ENCODE peak calls at places on chromosomes 7 and 10, in seven cellular contexts. A is T-helper 1 cell; Q is GM13977; R is adrenal gland; Y is ACHN; S is activated CD4-positive, alpha-beta memory T cell treated with anti-CD3 and anti-CD28 coated beads, Interleukin-2, amount 10 ng/mL, durations not matched to agents 7 days and 5 days; N is OCI-M1. E is an unnamed sample.

GRCh38 chr10:119494224-119495060 is 48.1 kb downstream of the RGS10 start:
- DNase-seq in Q (no peak), Y (no peak), R (no peak), A (no peak), S (no peak), N (peak; percentile 26), E (no peak)

GRCh38 chr7:150404785-150405583 is 25.9 kb downstream of the ZNF775 start:
- DNase-seq in Q (peak; percentile 93), R (peak; percentile 91), N (peak; percentile 94), S (peak; percentile 86), A (peak; percentile 57), Y (peak; percentile 91), E (peak; percentile 95)

GRCh38 chr10:62584216-62584615 is 210.0 kb downstream of the ZNF365 start:
- DNase-seq in R (no peak), N (peak; percentile 48), A (no peak), Y (peak; percentile 58), S (no peak), Q (no peak), E (no peak)

GRCh38 chr10:46094931-46095755 is 49.1 kb upstream of the MSMB start:
- DNase-seq in A (no peak), R (no peak), S (no peak), Q (no peak), Y (no peak), N (no peak), E (no peak)

GRCh38 chr10:74263996-74264395 is 113.0 kb downstream of the ADK start:
- DNase-seq in R (no peak), A (no peak), Q (no peak), Y (no peak), N (no peak), S (no peak), E (no peak)

GRCh38 chr7:122709930-122710646 is 7.4 kb upstream of the RNF148 start:
- DNase-seq in S (no peak), R (no peak), Q (no peak), Y (no peak), A (no peak), N (no peak), E (no peak)

GRCh38 chr10:13512564-13512963 is 16.2 kb downstream of the BEND7 start:
- DNase-seq in A (no peak), Y (no peak), Q (no peak), S (no peak), R (no peak), N (no peak), E (no peak)

GRCh38 chr7:66016131-66016461 is 34.1 kb upstream of the GUSB start:
- DNase-seq in N (no peak), A (no peak), R (no peak), S (no peak), Y (no peak), Q (no peak), E (no peak)

GRCh38 chr7:38189256-38189938 is 11.4 kb downstream of the STARD3NL start:
- DNase-seq in Y (no peak), S (no peak), A (no peak), N (no peak), R (no peak), Q (no peak), E (no peak)

GRCh38 chr10:8137726-8138125 is 83.2 kb downstream of the GATA3 start:
- DNase-seq in S (peak; percentile 56), A (no peak), N (peak; percentile 61), R (no peak), Q (no peak), Y (no peak), E (no peak)

GRCh38 chr10:125795111-125795510 is 19.5 kb upstream of the MMP21 start:
- DNase-seq in A (no peak), Q (no peak), S (no peak), R (no peak), N (no peak), Y (no peak), E (no peak)

GRCh38 chr10:63708421-63708820 is 187.2 kb downstream of the REEP3 start:
- DNase-seq in R (no peak), Q (no peak), Y (no peak), S (no peak), A (no peak), N (no peak), E (no peak)

GRCh38 chr10:106175760-106176377 is 988.6 kb downstream of the SORCS1 start:
- DNase-seq in Y (peak; percentile 39), A (no peak), R (no peak), N (peak; percentile 45), Q (peak; percentile 8), S (no peak), E (no peak)

GRCh38 chr10:44933117-44933450 is 21.9 kb downstream of the TMEM72 start:
- DNase-seq in Q (no peak), R (no peak), A (no peak), N (no peak), Y (no peak), S (no peak), E (no peak)

GRCh38 chr10:5595591-5596590 is 70.5 kb downstream of the ASB13 start:
- DNase-seq in S (no peak), R (no peak), N (peak; percentile 24), Q (no peak), A (no peak), Y (peak; percentile 16), E (no peak)

GRCh38 chr7:159096736-159097581 is 47.7 kb downstream of the VIPR2 start:
- DNase-seq in S (no peak), A (no peak), R (peak; percentile 10), Q (no peak), Y (no peak), N (no peak), E (no peak)

GRCh38 chr7:26309089-26309488 is 17.4 kb downstream of the SNX10 start:
- DNase-seq in R (no peak), S (no peak), Q (no peak), Y (no peak), N (no peak), A (no peak), E (no peak)

GRCh38 chr7:104848386-104848990 is 165.5 kb upstream of the KMT2E start:
- DNase-seq in N (peak; percentile 75), S (peak; percentile 45), A (no peak), Q (peak; percentile 33), R (peak; percentile 37), Y (peak; percentile 70), E (peak; percentile 40)

GRCh38 chr10:50063100-50063499 is 4.7 kb upstream of the WASHC2A start:
- DNase-seq in S (no peak), A (no peak), R (no peak), N (no peak), Q (peak; percentile 9), Y (no peak), E (no peak)

GRCh38 chr10:49162063-49162462 is 26.1 kb downstream of the TMEM273 start:
- DNase-seq in N (no peak), S (no peak), R (no peak), A (no peak), Q (no peak), Y (no peak), E (no peak)

GRCh38 chr10:36195364-36195763 is 553.3 kb upstream of the FZD8 start:
- DNase-seq in S (no peak), N (no peak), A (no peak), Y (no peak), R (no peak), Q (no peak), E (no peak)

GRCh38 chr7:133290676-133291332 is 37.9 kb downstream of the EXOC4 start:
- DNase-seq in N (no peak), A (no peak), Y (no peak), R (no peak), S (peak; percentile 41), Q (no peak), E (no peak)

GRCh38 chr10:16891375-16892313 is 74.4 kb upstream of the RSU1 start:
- DNase-seq in R (peak; percentile 48), S (peak; percentile 59), Y (peak; percentile 88), Q (no peak), N (peak; percentile 84), A (no peak), E (no peak)

GRCh38 chr10:23478570-23478969 is 39.7 kb downstream of the OTUD1 start:
- DNase-seq in Q (no peak), R (no peak), N (no peak), Y (no peak), S (no peak), A (no peak), E (no peak)

GRCh38 chr7:71633571-71634008 is 501.6 kb downstream of the GALNT17 start:
- DNase-seq in Y (peak; percentile 96), A (no peak), S (no peak), Q (no peak), R (peak; percentile 75), N (no peak), E (no peak)

GRCh38 chr10:35639651-35640311 is 2.3 kb downstream of the FZD8 start:
- DNase-seq in S (no peak), A (no peak), N (no peak), Y (no peak), Q (no peak), R (no peak), E (no peak)

GRCh38 chr7:43904533-43905208 is 1.7 kb downstream of the URGCP start:
- DNase-seq in A (no peak), S (no peak), Y (no peak), N (no peak), R (no peak), Q (no peak), E (no peak)

GRCh38 chr7:55641273-55641691 is 69.0 kb upstream of the VOPP1 start:
- DNase-seq in Q (peak; percentile 52), R (peak; percentile 70), N (peak; percentile 62), A (no peak), S (peak; percentile 35), Y (peak; percentile 81), E (peak; percentile 55)

GRCh38 chr7:131226116-131226562 is 101.5 kb upstream of the MKLN1 start:
- DNase-seq in Y (peak; percentile 95), A (no peak), N (no peak), S (no peak), Q (no peak), R (no peak), E (peak; percentile 42)

GRCh38 chr7:30700941-30701340 is 18.7 kb upstream of the CRHR2 start:
- DNase-seq in R (no peak), A (no peak), Q (no peak), S (no peak), N (no peak), Y (no peak), E (no peak)

GRCh38 chr7:155763721-155764431 is 48.4 kb downstream of the SHH start:
- DNase-seq in A (no peak), R (no peak), S (peak; percentile 77), Y (no peak), N (no peak), Q (peak; percentile 77), E (no peak)

GRCh38 chr7:42285383-42285824 is 48.4 kb upstream of the GLI3 start:
- DNase-seq in Q (no peak), R (no peak), N (no peak), S (no peak), A (no peak), Y (no peak), E (no peak)

GRCh38 chr7:104133238-104133637 is 74.6 kb downstream of the ORC5 start:
- DNase-seq in A (no peak), S (no peak), R (no peak), Q (no peak), Y (no peak), N (no peak), E (no peak)

GRCh38 chr10:49415109-49415508 is 19.2 kb upstream of the DRGX start:
- DNase-seq in A (no peak), S (no peak), R (no peak), Q (no peak), N (no peak), Y (no peak), E (no peak)

GRCh38 chr7:70000747-70001348 is 402.6 kb downstream of the AUTS2 start:
- DNase-seq in Q (no peak), N (no peak), Y (no peak), A (no peak), S (no peak), R (no peak), E (no peak)

GRCh38 chr10:51878695-51879094 is 179.3 kb upstream of the CSTF2T start:
- DNase-seq in Y (no peak), R (no peak), A (no peak), Q (no peak), N (no peak), S (no peak), E (no peak)

GRCh38 chr7:112510032-112510742 is 29.4 kb downstream of the LSMEM1 start:
- DNase-seq in Y (no peak), A (no peak), Q (peak; percentile 38), R (no peak), S (no peak), N (peak; percentile 50), E (no peak)

GRCh38 chr7:139870406-139870805 is 41.3 kb downstream of the TBXAS1 start:
- DNase-seq in Q (no peak), S (no peak), A (no peak), N (no peak), R (no peak), Y (no peak), E (no peak)

E was measured in HuH-7.